ENCODE peak calls at places on chromosomes 11 and 22, in five cellular contexts. One of them, this sample, is unnamed.

GRCh38 chr22:39174498-39175120 is 22.1 kb upstream of the CBX7 start:
- DNase-seq in hepatic stellate cell: peak
- DNase-seq in fibroblast of the conjunctiva: peak
- DNase-seq in mucosa of descending colon: peak
- DNase-seq in pancreas: peak
- DNase-seq in this sample: peak

GRCh38 chr11:87286338-87286737 is 248.6 kb downstream of the TMEM135 start:
- DNase-seq in fibroblast of the conjunctiva: no peak
- DNase-seq in hepatic stellate cell: no peak
- DNase-seq in pancreas: no peak
- DNase-seq in mucosa of descending colon: no peak
- DNase-seq in this sample: no peak

GRCh38 chr11:101914349-101914736 is 467 bp upstream of the CEP126 start:
- DNase-seq in pancreas: no peak
- DNase-seq in fibroblast of the conjunctiva: peak
- DNase-seq in mucosa of descending colon: no peak
- DNase-seq in hepatic stellate cell: peak
- DNase-seq in this sample: no peak

GRCh38 chr11:119643212-119643877 is 85.7 kb downstream of the NECTIN1 start:
- DNase-seq in pancreas: no peak
- DNase-seq in mucosa of descending colon: no peak
- DNase-seq in fibroblast of the conjunctiva: no peak
- DNase-seq in hepatic stellate cell: no peak
- DNase-seq in this sample: no peak

GRCh38 chr11:92131289-92131890 is 93.2 kb upstream of the FAT3 start:
- DNase-seq in hepatic stellate cell: no peak
- DNase-seq in fibroblast of the conjunctiva: no peak
- DNase-seq in pancreas: no peak
- DNase-seq in mucosa of descending colon: no peak
- DNase-seq in this sample: no peak

GRCh38 chr11:20066013-20066782 is 94.1 kb downstream of the DBX1 start:
- DNase-seq in hepatic stellate cell: no peak
- DNase-seq in fibroblast of the conjunctiva: no peak
- DNase-seq in mucosa of descending colon: no peak
- DNase-seq in pancreas: no peak
- DNase-seq in this sample: no peak

GRCh38 chr11:118845369-118845768 is 38.3 kb upstream of the CXCR5 start:
- DNase-seq in hepatic stellate cell: peak
- DNase-seq in pancreas: no peak
- DNase-seq in mucosa of descending colon: no peak
- DNase-seq in fibroblast of the conjunctiva: peak
- DNase-seq in this sample: no peak

GRCh38 chr11:12073436-12073835 is 37.0 kb upstream of the MICAL2 start:
- DNase-seq in hepatic stellate cell: no peak
- DNase-seq in fibroblast of the conjunctiva: no peak
- DNase-seq in mucosa of descending colon: no peak
- DNase-seq in pancreas: no peak
- DNase-seq in this sample: no peak

GRCh38 chr22:45552580-45553332 is 50.1 kb downstream of the FBLN1 start:
- DNase-seq in hepatic stellate cell: peak
- DNase-seq in fibroblast of the conjunctiva: peak
- DNase-seq in pancreas: peak
- DNase-seq in mucosa of descending colon: peak
- DNase-seq in this sample: peak

GRCh38 chr22:30864441-30865420 is 103.8 kb downstream of the MORC2 start:
- DNase-seq in pancreas: no peak
- DNase-seq in fibroblast of the conjunctiva: no peak
- DNase-seq in mucosa of descending colon: no peak
- DNase-seq in hepatic stellate cell: peak
- DNase-seq in this sample: no peak

GRCh38 chr11:118175600-118176399 is 639 bp downstream of the SCN2B start:
- DNase-seq in pancreas: no peak
- DNase-seq in fibroblast of the conjunctiva: no peak
- DNase-seq in hepatic stellate cell: no peak
- DNase-seq in mucosa of descending colon: no peak
- DNase-seq in this sample: no peak

GRCh38 chr11:85414175-85414574 is 213.0 kb downstream of the DLG2 start:
- DNase-seq in pancreas: no peak
- DNase-seq in mucosa of descending colon: no peak
- DNase-seq in hepatic stellate cell: no peak
- DNase-seq in fibroblast of the conjunctiva: no peak
- DNase-seq in this sample: no peak

GRCh38 chr11:72925656-72926055 is 111.4 kb downstream of the ATG16L2 start:
- DNase-seq in hepatic stellate cell: no peak
- DNase-seq in pancreas: no peak
- DNase-seq in mucosa of descending colon: no peak
- DNase-seq in fibroblast of the conjunctiva: no peak
- DNase-seq in this sample: no peak

GRCh38 chr22:44202261-44202789 is 21.6 kb downstream of the PARVG start:
- DNase-seq in mucosa of descending colon: no peak
- DNase-seq in hepatic stellate cell: peak
- DNase-seq in fibroblast of the conjunctiva: peak
- DNase-seq in pancreas: no peak
- DNase-seq in this sample: no peak

GRCh38 chr22:47397673-47398072 is 635.2 kb downstream of the TBC1D22A start:
- DNase-seq in pancreas: no peak
- DNase-seq in mucosa of descending colon: no peak
- DNase-seq in fibroblast of the conjunctiva: no peak
- DNase-seq in hepatic stellate cell: no peak
- DNase-seq in this sample: no peak

GRCh38 chr22:36386900-36387663 is 685 bp downstream of the MYH9 start:
- DNase-seq in mucosa of descending colon: peak
- DNase-seq in pancreas: peak
- DNase-seq in fibroblast of the conjunctiva: no peak
- DNase-seq in hepatic stellate cell: no peak
- DNase-seq in this sample: peak

GRCh38 chr11:110758012-110758411 is 45.8 kb upstream of the ARHGAP20 start:
- DNase-seq in pancreas: no peak
- DNase-seq in hepatic stellate cell: no peak
- DNase-seq in fibroblast of the conjunctiva: no peak
- DNase-seq in mucosa of descending colon: no peak
- DNase-seq in this sample: no peak

GRCh38 chr11:64296830-64297721 is 3.1 kb upstream of the CATSPERZ start:
- DNase-seq in pancreas: no peak
- DNase-seq in mucosa of descending colon: no peak
- DNase-seq in hepatic stellate cell: no peak
- DNase-seq in fibroblast of the conjunctiva: no peak
- DNase-seq in this sample: no peak

GRCh38 chr11:95152878-95153856 is 63.5 kb downstream of the ENDOD1 start:
- DNase-seq in hepatic stellate cell: no peak
- DNase-seq in fibroblast of the conjunctiva: no peak
- DNase-seq in mucosa of descending colon: no peak
- DNase-seq in pancreas: no peak
- DNase-seq in this sample: no peak

GRCh38 chr11:1152316-1153104 is 5.2 kb upstream of the MUC5AC start:
- DNase-seq in hepatic stellate cell: no peak
- DNase-seq in mucosa of descending colon: no peak
- DNase-seq in fibroblast of the conjunctiva: no peak
- DNase-seq in pancreas: peak
- DNase-seq in this sample: peak

GRCh38 chr22:27892064-27892463 is 27.0 kb downstream of the PITPNB start:
- DNase-seq in hepatic stellate cell: no peak
- DNase-seq in fibroblast of the conjunctiva: no peak
- DNase-seq in pancreas: no peak
- DNase-seq in mucosa of descending colon: no peak
- DNase-seq in this sample: no peak

GRCh38 chr22:49013707-49014106 is 814.0 kb downstream of the BRD1 start:
- DNase-seq in pancreas: no peak
- DNase-seq in mucosa of descending colon: no peak
- DNase-seq in fibroblast of the conjunctiva: no peak
- DNase-seq in hepatic stellate cell: no peak
- DNase-seq in this sample: no peak

GRCh38 chr22:48106215-48106614 is 1343.8 kb downstream of the TBC1D22A start:
- DNase-seq in hepatic stellate cell: no peak
- DNase-seq in pancreas: no peak
- DNase-seq in fibroblast of the conjunctiva: no peak
- DNase-seq in mucosa of descending colon: no peak
- DNase-seq in this sample: no peak

GRCh38 chr22:29031236-29031982 is 30.2 kb downstream of the C22orf31 start:
- DNase-seq in hepatic stellate cell: peak
- DNase-seq in mucosa of descending colon: peak
- DNase-seq in fibroblast of the conjunctiva: peak
- DNase-seq in pancreas: peak
- DNase-seq in this sample: peak

GRCh38 chr11:63614136-63614664 is at the start of gene PLAAT3:
- DNase-seq in pancreas: peak
- DNase-seq in mucosa of descending colon: peak
- DNase-seq in hepatic stellate cell: peak
- DNase-seq in fibroblast of the conjunctiva: no peak
- DNase-seq in this sample: peak

GRCh38 chr22:41638748-41639147 is 17.7 kb downstream of the XRCC6 start:
- DNase-seq in pancreas: no peak
- DNase-seq in fibroblast of the conjunctiva: no peak
- DNase-seq in hepatic stellate cell: no peak
- DNase-seq in mucosa of descending colon: no peak
- DNase-seq in this sample: no peak

GRCh38 chr11:27663294-27663693 is 37.0 kb downstream of the BDNF start:
- DNase-seq in pancreas: no peak
- DNase-seq in mucosa of descending colon: no peak
- DNase-seq in fibroblast of the conjunctiva: no peak
- DNase-seq in hepatic stellate cell: no peak
- DNase-seq in this sample: no peak

GRCh38 chr11:6468712-6469495 is 4.8 kb downstream of the TRIM3 start:
- DNase-seq in fibroblast of the conjunctiva: peak
- DNase-seq in mucosa of descending colon: peak
- DNase-seq in hepatic stellate cell: peak
- DNase-seq in pancreas: peak
- DNase-seq in this sample: peak

GRCh38 chr11:94501522-94501921 is 7.7 kb downstream of the ANKRD49 start:
- DNase-seq in hepatic stellate cell: no peak
- DNase-seq in fibroblast of the conjunctiva: no peak
- DNase-seq in mucosa of descending colon: no peak
- DNase-seq in pancreas: no peak
- DNase-seq in this sample: no peak

This sample was measured in Right ventricle myocardium superior.